ENCODE peak calls at places on chromosomes 3 and 15, in six cellular contexts. Z is cardiac muscle cell; X is activated naive CD8-positive, alpha-beta T cell treated with anti-CD3 and anti-CD28 coated beads, Interleukin-2, amount 50 U/mL, for 16 hours; F is GM04504; N is non-pigmented ciliary epithelial cell; H is activated T-helper 2 cell treated with anti-CD3 and anti-CD28 coated beads, Interferon-gamma antibody, Interleukin-2, Interleukin-4, amounts not matched to agents 10 μg/mL and 5 μg/mL and 100 μg/mL, durations not matched to agents 14 hours and 24 hours and 36 hours. S is an unnamed sample.

GRCh38 chr3:3177861-3178497 is 1.5 kb downstream of the CRBN start:
- DNase-seq in Z (no peak), X (no peak), F (no peak), N (no peak), H (no peak), S (no peak)

GRCh38 chr3:7309707-7310106 is 448.8 kb downstream of the GRM7 start:
- DNase-seq in Z (no peak), X (no peak), F (no peak), N (peak), H (no peak), S (no peak)

GRCh38 chr15:69648215-69648614 is 195.6 kb downstream of the RPLP1 start:
- DNase-seq in Z (peak), X (no peak), F (no peak), N (no peak), H (no peak), S (no peak)

GRCh38 chr15:98719169-98719515 is 70.8 kb downstream of the IGF1R start:
- DNase-seq in Z (no peak), X (no peak), F (no peak), N (no peak), H (no peak), S (no peak)

GRCh38 chr3:61562042-61562809 is 855 bp downstream of the PTPRG start:
- DNase-seq in Z (peak), X (no peak), F (no peak), N (no peak), H (no peak), S (no peak)

GRCh38 chr3:196055683-196056270 is 26.1 kb downstream of the TFRC start:
- DNase-seq in Z (no peak), X (no peak), F (no peak), N (no peak), H (no peak), S (peak)

GRCh38 chr3:127218457-127218922 is 25.6 kb downstream of the PRR23E start:
- DNase-seq in Z (no peak), X (no peak), F (no peak), N (no peak), H (no peak), S (no peak)

GRCh38 chr3:38551026-38551832 is 55.1 kb downstream of the EXOG start:
- DNase-seq in Z (no peak), X (no peak), F (no peak), N (no peak), H (no peak), S (no peak)

GRCh38 chr3:49593046-49593445 is 38.8 kb downstream of the BSN start:
- DNase-seq in Z (no peak), X (no peak), F (no peak), N (no peak), H (no peak), S (no peak)

GRCh38 chr3:17494117-17494809 is 248.2 kb downstream of the TBC1D5 start:
- DNase-seq in Z (no peak), X (no peak), F (no peak), N (no peak), H (no peak), S (no peak)

GRCh38 chr3:177618873-177619771 is 421.8 kb upstream of the TBL1XR1 start:
- DNase-seq in Z (no peak), X (no peak), F (no peak), N (peak), H (no peak), S (no peak)

GRCh38 chr3:52249683-52250082 is 4.1 kb downstream of the PPM1M start:
- DNase-seq in Z (no peak), X (no peak), F (no peak), N (no peak), H (no peak), S (no peak)

GRCh38 chr3:14534379-14535191 is 5.6 kb downstream of the GRIP2 start:
- DNase-seq in Z (no peak), X (no peak), F (no peak), N (no peak), H (no peak), S (no peak)

GRCh38 chr3:136728918-136729317 is 23.3 kb downstream of the STAG1 start:
- DNase-seq in Z (no peak), X (no peak), F (peak), N (no peak), H (no peak), S (no peak)

GRCh38 chr15:89486726-89487050 is 9.7 kb downstream of the RHCG start:
- DNase-seq in Z (no peak), X (peak), F (no peak), N (no peak), H (peak), S (no peak)

GRCh38 chr15:99180287-99180962 is 69.0 kb downstream of the TTC23 start:
- DNase-seq in Z (no peak), X (no peak), F (no peak), N (no peak), H (no peak), S (no peak)

GRCh38 chr15:68275165-68275746 is 2.3 kb upstream of the FEM1B start:
- DNase-seq in Z (no peak), X (no peak), F (no peak), N (no peak), H (no peak), S (no peak)

GRCh38 chr3:197183582-197183981 is 114.8 kb downstream of the DLG1 start:
- DNase-seq in Z (no peak), X (no peak), F (no peak), N (no peak), H (no peak), S (no peak)

GRCh38 chr15:64833690-64834089 is 8.0 kb upstream of the PLEKHO2 start:
- DNase-seq in Z (no peak), X (no peak), F (no peak), N (no peak), H (no peak), S (no peak)

GRCh38 chr15:90582553-90582952 is 52.8 kb downstream of the CRTC3 start:
- DNase-seq in Z (no peak), X (no peak), F (no peak), N (no peak), H (no peak), S (no peak)

GRCh38 chr15:67149859-67150824 is 84.7 kb downstream of the SMAD3 start:
- DNase-seq in Z (no peak), X (no peak), F (peak), N (peak), H (no peak), S (peak)

GRCh38 chr3:179991104-179991503 is 45.6 kb downstream of the PEX5L start:
- DNase-seq in Z (no peak), X (no peak), F (no peak), N (no peak), H (no peak), S (no peak)

GRCh38 chr3:46359748-46360509 is 6.0 kb downstream of the CCR2 start:
- DNase-seq in Z (no peak), X (no peak), F (no peak), N (no peak), H (no peak), S (no peak)

GRCh38 chr15:82894971-82895520 is 57.5 kb downstream of the HOMER2 start:
- DNase-seq in Z (peak), X (no peak), F (peak), N (peak), H (no peak), S (no peak)

GRCh38 chr3:99536555-99537314 is 101.7 kb upstream of the COL8A1 start:
- DNase-seq in Z (no peak), X (no peak), F (no peak), N (no peak), H (no peak), S (no peak)

GRCh38 chr15:96066126-96066525 is 264.4 kb upstream of the NR2F2 start:
- DNase-seq in Z (no peak), X (no peak), F (no peak), N (no peak), H (no peak), S (no peak)

GRCh38 chr3:151460774-151461450 is at the start of gene IGSF10:
- DNase-seq in Z (no peak), X (no peak), F (no peak), N (no peak), H (no peak), S (no peak)

GRCh38 chr3:177145954-177146353 is 51.3 kb downstream of the TBL1XR1 start:
- DNase-seq in Z (no peak), X (no peak), F (no peak), N (no peak), H (no peak), S (no peak)

GRCh38 chr3:62500556-62501294 is 127.4 kb upstream of the FEZF2 start:
- DNase-seq in Z (no peak), X (no peak), F (no peak), N (no peak), H (no peak), S (no peak)

GRCh38 chr3:130463221-130463620 is 53.8 kb upstream of the COL6A6 start:
- DNase-seq in Z (no peak), X (no peak), F (no peak), N (no peak), H (no peak), S (no peak)

GRCh38 chr3:24237971-24238767 is 256.5 kb downstream of the THRB start:
- DNase-seq in Z (peak), X (no peak), F (peak), N (peak), H (no peak), S (peak)

S was measured in NCI-H460.